ENCODE peak calls at places on chromosomes 2 and 18, in six cellular contexts. J is AML-193, B is NCI-H1930, F is HEK293T, N is mucosa of gallbladder, E is AG09309. L is an unnamed sample.

GRCh38 chr2:17781482-17781881 is 27.5 kb downstream of the GEN1 start:
- DNase-seq in J (no peak), B (no peak), E (no peak), F (no peak), N (no peak), L (no peak)

GRCh38 chr2:213199871-213200270 is 48.5 kb upstream of the IKZF2 start:
- DNase-seq in E (no peak), F (no peak), B (no peak), J (no peak), N (no peak), L (no peak)

GRCh38 chr2:176931588-176932563 is 280.7 kb upstream of the HNRNPA3 start:
- DNase-seq in N (no peak), F (peak; percentile 55), J (no peak), B (no peak), E (peak; percentile 3), L (no peak)

GRCh38 chr2:163665817-163666216 is 70.0 kb downstream of the FIGN start:
- DNase-seq in J (no peak), N (no peak), B (no peak), E (no peak), F (no peak), L (no peak)

GRCh38 chr18:21634588-21635199 is 22.6 kb downstream of the SNRPD1 start:
- DNase-seq in N (no peak), E (no peak), J (no peak), F (no peak), B (no peak), L (no peak)

GRCh38 chr2:136235451-136236418 is 117.8 kb upstream of the CXCR4 start:
- DNase-seq in F (no peak), N (no peak), J (peak; percentile 10), B (no peak), E (no peak), L (no peak)

GRCh38 chr18:51664236-51664635 is 466.8 kb upstream of the MEX3C start:
- DNase-seq in N (no peak), F (no peak), B (no peak), J (no peak), E (no peak), L (no peak)

GRCh38 chr18:35497006-35497333 is 790 bp downstream of the INO80C start:
- DNase-seq in N (no peak), B (no peak), F (no peak), E (no peak), J (peak; percentile 41), L (no peak)

GRCh38 chr2:17538022-17538843 is 2.3 kb upstream of the VSNL1 start:
- DNase-seq in B (no peak), E (no peak), J (no peak), F (peak; percentile 9), N (no peak), L (no peak)

GRCh38 chr2:102049756-102050443 is 58.1 kb downstream of the IL1R2 start:
- DNase-seq in B (no peak), E (no peak), N (no peak), J (no peak), F (no peak), L (no peak)

GRCh38 chr2:45649855-45650806 is 1.3 kb upstream of the PRKCE start:
- DNase-seq in F (peak; percentile 60), N (peak; percentile 75), B (no peak), J (peak; percentile 13), E (no peak), L (peak; percentile 48)

GRCh38 chr2:42367835-42368234 is 6.8 kb upstream of the COX7A2L start:
- DNase-seq in J (no peak), F (no peak), E (no peak), N (no peak), B (no peak), L (no peak)

GRCh38 chr2:218470454-218470853 is 51.5 kb downstream of the VIL1 start:
- DNase-seq in J (no peak), N (no peak), B (no peak), F (no peak), E (no peak), L (no peak)

GRCh38 chr2:177272765-177273164 is 8.2 kb upstream of the NFE2L2 start:
- DNase-seq in J (no peak), N (no peak), F (no peak), B (no peak), E (no peak), L (no peak)

GRCh38 chr2:188997276-188997675 is 23.1 kb downstream of the COL3A1 start:
- DNase-seq in E (no peak), B (no peak), J (no peak), N (no peak), F (no peak), L (no peak)

GRCh38 chr2:130966149-130967019 is 126.9 kb downstream of the FAM168B start:
- DNase-seq in B (no peak), F (no peak), N (peak; percentile 53), E (no peak), J (no peak), L (no peak)

GRCh38 chr2:29075894-29076700 is 1.8 kb upstream of the PCARE start:
- DNase-seq in E (no peak), F (no peak), N (no peak), B (no peak), J (no peak), L (no peak)

GRCh38 chr2:143545059-143545458 is 415.8 kb downstream of the ARHGAP15 start:
- DNase-seq in N (no peak), E (no peak), F (no peak), B (no peak), J (no peak), L (no peak)

GRCh38 chr2:121617042-121617599 is 32.1 kb downstream of the CLASP1 start:
- DNase-seq in F (peak; percentile 12), N (no peak), E (no peak), B (no peak), J (no peak), L (no peak)

GRCh38 chr2:88265352-88265960 is 95.3 kb downstream of the THNSL2 start:
- DNase-seq in J (no peak), B (no peak), E (no peak), F (no peak), N (peak; percentile 47), L (no peak)

GRCh38 chr2:28717339-28717758 is 34.3 kb upstream of the PPP1CB start:
- DNase-seq in N (peak; percentile 28), E (no peak), B (no peak), F (no peak), J (peak; percentile 87), L (no peak)

GRCh38 chr18:34772887-34773286 is 62.8 kb downstream of the DTNA start:
- DNase-seq in B (no peak), N (no peak), F (no peak), E (no peak), J (no peak), L (no peak)

GRCh38 chr2:39492095-39492590 is 55.1 kb upstream of the MAP4K3 start:
- DNase-seq in J (peak; percentile 35), B (no peak), E (peak; percentile 91), F (no peak), N (no peak), L (no peak)

GRCh38 chr2:45085487-45085886 is 76.2 kb upstream of the SIX2 start:
- DNase-seq in N (no peak), J (no peak), B (no peak), F (no peak), E (no peak), L (no peak)

GRCh38 chr2:96099861-96100798 is 16.2 kb downstream of the ADRA2B start:
- DNase-seq in B (no peak), F (no peak), J (no peak), E (no peak), N (no peak), L (no peak)

GRCh38 chr2:70991142-70991541 is 3.5 kb downstream of the TEX261 start:
- DNase-seq in F (no peak), E (no peak), J (no peak), N (no peak), B (no peak), L (no peak)

GRCh38 chr2:68689553-68690537 is 44.8 kb upstream of the ARHGAP25 start:
- DNase-seq in N (no peak), B (no peak), F (no peak), J (peak; percentile 90), E (no peak), L (no peak)

GRCh38 chr2:190540048-190540447 is 5.5 kb upstream of the NEMP2 start:
- DNase-seq in J (no peak), B (no peak), E (no peak), F (no peak), N (no peak), L (no peak)

GRCh38 chr2:190402986-190403385 is 5.2 kb upstream of the MFSD6 start:
- DNase-seq in J (no peak), B (no peak), N (no peak), F (no peak), E (no peak), L (no peak)

GRCh38 chr18:62710417-62710816 is 4.9 kb upstream of the PHLPP1 start:
- DNase-seq in B (peak; percentile 56), F (no peak), E (peak; percentile 60), N (no peak), J (no peak), L (no peak)

GRCh38 chr2:27765621-27766286 is 5.8 kb upstream of the MRPL33 start:
- DNase-seq in N (peak; percentile 78), F (no peak), B (no peak), E (no peak), J (no peak), L (peak; percentile 27)

GRCh38 chr2:191296083-191297006 is 51.1 kb downstream of the MYO1B start:
- DNase-seq in N (no peak), E (no peak), B (no peak), F (no peak), J (no peak), L (no peak)

GRCh38 chr2:47891369-47892337 is 14.6 kb downstream of the FBXO11 start:
- DNase-seq in B (no peak), N (no peak), E (no peak), J (no peak), F (no peak), L (no peak)

GRCh38 chr18:21632393-21632792 is 20.3 kb downstream of the SNRPD1 start:
- DNase-seq in J (peak; percentile 22), N (no peak), E (no peak), F (no peak), B (no peak), L (no peak)

GRCh38 chr18:79480171-79480981 is 84.6 kb downstream of the NFATC1 start:
- DNase-seq in F (no peak), J (no peak), B (no peak), E (no peak), N (no peak), L (no peak)

GRCh38 chr2:39247512-39247911 is 3.7 kb upstream of the CDKL4 start:
- DNase-seq in F (no peak), N (no peak), J (no peak), B (no peak), E (no peak), L (no peak)

GRCh38 chr2:69491864-69492263 is 54.6 kb upstream of the NFU1 start:
- DNase-seq in B (no peak), N (no peak), F (no peak), J (no peak), E (no peak), L (no peak)

GRCh38 chr2:150598383-150598782 is 110.9 kb upstream of the RND3 start:
- DNase-seq in F (no peak), N (no peak), E (no peak), B (no peak), J (no peak), L (no peak)

GRCh38 chr2:157489981-157490380 is 46.1 kb upstream of the CYTIP start:
- DNase-seq in B (no peak), E (no peak), F (no peak), J (no peak), N (no peak), L (no peak)

L was measured in activated T-helper 9 cell treated with anti-CD3 and anti-CD28 coated beads, Interleukin-2, amount 50 U/mL, for 16 hours.